ENCODE peak calls at places on chromosomes 4 and X, in eight cellular contexts. A, D, P, O, W, R, L and S are unnamed samples.

GRCh38 chr4:92121099-92121498 is 182.7 kb upstream of the GRID2 start:
- DNase-seq in A (no peak), D (peak), P (peak), O (no peak), W (no peak), R (no peak), L (peak), S (no peak)

GRCh38 chrX:1185556-1185955 is 26.9 kb downstream of the CRLF2 start:
- DNase-seq in A (no peak), D (no peak), P (no peak), O (no peak), W (no peak), R (no peak), L (no peak), S (no peak)

GRCh38 chr4:23967281-23967680 is 77.4 kb upstream of the PPARGC1A start:
- DNase-seq in A (no peak), D (no peak), P (no peak), O (no peak), W (no peak), R (no peak), L (no peak), S (no peak)

GRCh38 chr4:110032603-110033002 is 119.9 kb downstream of the EGF start:
- DNase-seq in A (no peak), D (no peak), P (no peak), O (no peak), W (no peak), R (no peak), L (no peak), S (no peak)

GRCh38 chr4:80137631-80138030 is 59.7 kb upstream of the PRDM8 start:
- DNase-seq in A (no peak), D (no peak), P (no peak), O (no peak), W (no peak), R (no peak), L (no peak), S (no peak)

GRCh38 chrX:11770320-11770719 is 12.3 kb downstream of the MSL3 start:
- DNase-seq in A (no peak), D (peak), P (peak), O (peak), W (no peak), R (peak), L (peak), S (peak)

GRCh38 chrX:14777484-14777883 is 95.4 kb downstream of the FANCB start:
- DNase-seq in A (no peak), D (peak), P (no peak), O (no peak), W (no peak), R (no peak), L (no peak), S (no peak)

GRCh38 chr4:75844151-75844662 is 58.0 kb downstream of the PPEF2 start:
- DNase-seq in A (no peak), D (peak), P (no peak), O (no peak), W (no peak), R (no peak), L (no peak), S (no peak)

GRCh38 chrX:132488819-132489255 is at the start of gene MBNL3:
- DNase-seq in A (peak), D (peak), P (peak), O (no peak), W (no peak), R (peak), L (peak), S (peak)

GRCh38 chrX:46814966-46815365 is 21.9 kb upstream of the RP2 start:
- DNase-seq in A (no peak), D (no peak), P (no peak), O (no peak), W (no peak), R (no peak), L (no peak), S (no peak)

GRCh38 chr4:41468122-41468521 is 69.8 kb upstream of the LIMCH1 start:
- DNase-seq in A (no peak), D (no peak), P (no peak), O (no peak), W (no peak), R (no peak), L (no peak), S (no peak)

GRCh38 chrX:133968109-133968508 is 17.3 kb downstream of the GPC3 start:
- DNase-seq in A (no peak), D (no peak), P (no peak), O (no peak), W (no peak), R (no peak), L (no peak), S (no peak)

GRCh38 chr4:15161439-15161838 is 159.2 kb downstream of the CPEB2 start:
- DNase-seq in A (no peak), D (peak), P (no peak), O (no peak), W (no peak), R (no peak), L (no peak), S (no peak)

GRCh38 chr4:148074462-148074861 is 342.6 kb downstream of the ARHGAP10 start:
- DNase-seq in A (no peak), D (no peak), P (no peak), O (no peak), W (no peak), R (no peak), L (no peak), S (no peak)

GRCh38 chrX:14616876-14617275 is 87.5 kb downstream of the GLRA2 start:
- DNase-seq in A (no peak), D (no peak), P (no peak), O (no peak), W (no peak), R (no peak), L (no peak), S (no peak)

GRCh38 chrX:71540801-71541545 is 8.1 kb downstream of the OGT start:
- DNase-seq in A (no peak), D (no peak), P (no peak), O (no peak), W (no peak), R (peak), L (no peak), S (no peak)

GRCh38 chrX:103666202-103667107 is 20.0 kb downstream of the MORF4L2 start:
- DNase-seq in A (no peak), D (no peak), P (no peak), O (no peak), W (no peak), R (no peak), L (no peak), S (no peak)

GRCh38 chr4:118345813-118346212 is 7.0 kb downstream of the PRSS12 start:
- DNase-seq in A (no peak), D (no peak), P (no peak), O (no peak), W (no peak), R (no peak), L (no peak), S (no peak)

GRCh38 chr4:1207603-1208265 is 35.4 kb upstream of the SPON2 start:
- DNase-seq in A (no peak), D (peak), P (no peak), O (no peak), W (no peak), R (no peak), L (peak), S (peak)

GRCh38 chrX:53071604-53072417 is 10.4 kb upstream of the TSPYL2 start:
- DNase-seq in A (peak), D (peak), P (peak), O (peak), W (no peak), R (peak), L (peak), S (peak)

GRCh38 chr4:121140712-121141111 is 23.4 kb downstream of the TNIP3 start:
- DNase-seq in A (no peak), D (peak), P (no peak), O (no peak), W (no peak), R (no peak), L (no peak), S (no peak)

GRCh38 chr4:154349829-154350228 is 141.8 kb downstream of the DCHS2 start:
- DNase-seq in A (no peak), D (no peak), P (peak), O (peak), W (no peak), R (peak), L (no peak), S (no peak)

GRCh38 chr4:138796761-138797160 is 218.8 kb upstream of the NOCT start:
- DNase-seq in A (no peak), D (no peak), P (no peak), O (no peak), W (no peak), R (no peak), L (no peak), S (no peak)

GRCh38 chr4:147090486-147090885 is 144.8 kb upstream of the TTC29 start:
- DNase-seq in A (no peak), D (no peak), P (no peak), O (no peak), W (no peak), R (no peak), L (no peak), S (no peak)

GRCh38 chr4:173334891-173335754 is 965 bp upstream of the HMGB2 start:
- DNase-seq in A (peak), D (peak), P (peak), O (peak), W (peak), R (peak), L (peak), S (peak)

GRCh38 chr4:137819964-137820383 is 287.7 kb upstream of the PCDH18 start:
- DNase-seq in A (no peak), D (peak), P (peak), O (peak), W (no peak), R (peak), L (peak), S (no peak)

GRCh38 chrX:123422875-123423274 is 238.8 kb downstream of the GRIA3 start:
- DNase-seq in A (no peak), D (peak), P (peak), O (no peak), W (no peak), R (peak), L (peak), S (no peak)

GRCh38 chrX:115339441-115340025 is 50.0 kb downstream of the LUZP4 start:
- DNase-seq in A (no peak), D (no peak), P (no peak), O (no peak), W (no peak), R (no peak), L (no peak), S (no peak)

GRCh38 chr4:97404876-97405523 is 738.3 kb downstream of the STPG2 start:
- DNase-seq in A (no peak), D (peak), P (no peak), O (no peak), W (no peak), R (no peak), L (no peak), S (no peak)

GRCh38 chr4:178448372-178449040 is 1006.3 kb upstream of the AGA start:
- DNase-seq in A (no peak), D (no peak), P (no peak), O (no peak), W (no peak), R (no peak), L (peak), S (no peak)